ENCODE peak calls at places on chromosomes 11 and 22, in four cellular contexts. One of them, this sample, is unnamed.
A peak's percentile ranks its signal among the peaks of the same experiment; 100 is the strongest.

GRCh38 chr11:73323464-73323863 is 15.4 kb downstream of the ARHGEF17 start:
- DNase-seq in NCI-H1930: no peak
- DNase-seq in NCI-H1092 treated with DMSO at 0.1 percent for 48 hours: no peak
- DNase-seq in AG04449: no peak
- DNase-seq in this sample: peak; percentile 91

GRCh38 chr11:62601114-62601363 is 626 bp downstream of the MTA2 start:
- DNase-seq in NCI-H1930: no peak
- DNase-seq in NCI-H1092 treated with DMSO at 0.1 percent for 48 hours: peak; percentile 57
- DNase-seq in AG04449: no peak
- DNase-seq in this sample: no peak

GRCh38 chr11:128776088-128776433 is 82.2 kb downstream of the FLI1 start:
- DNase-seq in NCI-H1930: no peak
- DNase-seq in NCI-H1092 treated with DMSO at 0.1 percent for 48 hours: no peak
- DNase-seq in AG04449: no peak
- DNase-seq in this sample: no peak

GRCh38 chr11:83102806-83103205 is 31.1 kb upstream of the RAB30 start:
- DNase-seq in NCI-H1930: no peak
- DNase-seq in NCI-H1092 treated with DMSO at 0.1 percent for 48 hours: no peak
- DNase-seq in AG04449: no peak
- DNase-seq in this sample: no peak

GRCh38 chr22:26325641-26326040 is 103.4 kb upstream of the ASPHD2 start:
- DNase-seq in NCI-H1930: no peak
- DNase-seq in NCI-H1092 treated with DMSO at 0.1 percent for 48 hours: no peak
- DNase-seq in AG04449: no peak
- DNase-seq in this sample: no peak

GRCh38 chr22:35140879-35141745 is 75.2 kb downstream of the ISX start:
- DNase-seq in NCI-H1930: no peak
- DNase-seq in NCI-H1092 treated with DMSO at 0.1 percent for 48 hours: peak; percentile 20
- DNase-seq in AG04449: no peak
- DNase-seq in this sample: no peak

GRCh38 chr11:494761-495536 is 12.1 kb downstream of the RNH1 start:
- DNase-seq in NCI-H1930: no peak
- DNase-seq in NCI-H1092 treated with DMSO at 0.1 percent for 48 hours: no peak
- DNase-seq in AG04449: no peak
- DNase-seq in this sample: no peak

GRCh38 chr22:26890870-26891269 is 233.5 kb downstream of the MIAT start:
- DNase-seq in NCI-H1930: no peak
- DNase-seq in NCI-H1092 treated with DMSO at 0.1 percent for 48 hours: peak; percentile 32
- DNase-seq in AG04449: no peak
- DNase-seq in this sample: no peak

GRCh38 chr11:117992136-117992535 is 5.9 kb downstream of the IL10RA start:
- DNase-seq in NCI-H1930: no peak
- DNase-seq in NCI-H1092 treated with DMSO at 0.1 percent for 48 hours: no peak
- DNase-seq in AG04449: no peak
- DNase-seq in this sample: no peak

GRCh38 chr11:12196335-12196734 is 85.9 kb downstream of the MICAL2 start:
- DNase-seq in NCI-H1930: no peak
- DNase-seq in NCI-H1092 treated with DMSO at 0.1 percent for 48 hours: no peak
- DNase-seq in AG04449: no peak
- DNase-seq in this sample: peak; percentile 36

GRCh38 chr11:76885390-76886097 is 24.8 kb downstream of the ACER3 start:
- DNase-seq in NCI-H1930: no peak
- DNase-seq in NCI-H1092 treated with DMSO at 0.1 percent for 48 hours: no peak
- DNase-seq in AG04449: no peak
- DNase-seq in this sample: no peak

GRCh38 chr11:1938343-1939005 is 8.7 kb upstream of the MRPL23 start:
- DNase-seq in NCI-H1930: no peak
- DNase-seq in NCI-H1092 treated with DMSO at 0.1 percent for 48 hours: no peak
- DNase-seq in AG04449: no peak
- DNase-seq in this sample: no peak

GRCh38 chr11:62012451-62013265 is 45.2 kb upstream of the FTH1 start:
- DNase-seq in NCI-H1930: no peak
- DNase-seq in NCI-H1092 treated with DMSO at 0.1 percent for 48 hours: no peak
- DNase-seq in AG04449: no peak
- DNase-seq in this sample: no peak

GRCh38 chr22:25110846-25111578 is 88.6 kb upstream of the CRYBB3 start:
- DNase-seq in NCI-H1930: peak; percentile 50
- DNase-seq in NCI-H1092 treated with DMSO at 0.1 percent for 48 hours: peak; percentile 82
- DNase-seq in AG04449: peak; percentile 17
- DNase-seq in this sample: peak; percentile 96

GRCh38 chr11:86039094-86039493 is 29.8 kb downstream of the PICALM start:
- DNase-seq in NCI-H1930: no peak
- DNase-seq in NCI-H1092 treated with DMSO at 0.1 percent for 48 hours: no peak
- DNase-seq in AG04449: no peak
- DNase-seq in this sample: no peak

GRCh38 chr11:128582496-128583366 is 4.6 kb downstream of the ETS1 start:
- DNase-seq in NCI-H1930: no peak
- DNase-seq in NCI-H1092 treated with DMSO at 0.1 percent for 48 hours: no peak
- DNase-seq in AG04449: peak; percentile 89
- DNase-seq in this sample: peak; percentile 96

GRCh38 chr11:124867700-124868099 is 2.5 kb downstream of the ROBO3 start:
- DNase-seq in NCI-H1930: no peak
- DNase-seq in NCI-H1092 treated with DMSO at 0.1 percent for 48 hours: peak; percentile 35
- DNase-seq in AG04449: no peak
- DNase-seq in this sample: peak; percentile 72

GRCh38 chr11:1746516-1746931 is 3.9 kb downstream of the IFITM10 start:
- DNase-seq in NCI-H1930: no peak
- DNase-seq in NCI-H1092 treated with DMSO at 0.1 percent for 48 hours: no peak
- DNase-seq in AG04449: no peak
- DNase-seq in this sample: no peak

GRCh38 chr11:68989936-68990606 is 9.3 kb upstream of the MRGPRD start:
- DNase-seq in NCI-H1930: no peak
- DNase-seq in NCI-H1092 treated with DMSO at 0.1 percent for 48 hours: no peak
- DNase-seq in AG04449: no peak
- DNase-seq in this sample: peak; percentile 35

GRCh38 chr11:62013266-62014157 is 46.1 kb upstream of the FTH1 start:
- DNase-seq in NCI-H1930: no peak
- DNase-seq in NCI-H1092 treated with DMSO at 0.1 percent for 48 hours: no peak
- DNase-seq in AG04449: no peak
- DNase-seq in this sample: peak; percentile 66

GRCh38 chr22:46361861-46362220 is 26.3 kb downstream of the TRMU start:
- DNase-seq in NCI-H1930: no peak
- DNase-seq in NCI-H1092 treated with DMSO at 0.1 percent for 48 hours: no peak
- DNase-seq in AG04449: no peak
- DNase-seq in this sample: no peak

GRCh38 chr11:121467965-121468364 is 15.2 kb upstream of the SORL1-AS1 start:
- DNase-seq in NCI-H1930: no peak
- DNase-seq in NCI-H1092 treated with DMSO at 0.1 percent for 48 hours: no peak
- DNase-seq in AG04449: no peak
- DNase-seq in this sample: no peak

GRCh38 chr11:44467931-44468330 is 97.5 kb upstream of the CD82 start:
- DNase-seq in NCI-H1930: no peak
- DNase-seq in NCI-H1092 treated with DMSO at 0.1 percent for 48 hours: no peak
- DNase-seq in AG04449: no peak
- DNase-seq in this sample: no peak

GRCh38 chr11:131498631-131499053 is 128.2 kb downstream of the NTM start:
- DNase-seq in NCI-H1930: no peak
- DNase-seq in NCI-H1092 treated with DMSO at 0.1 percent for 48 hours: no peak
- DNase-seq in AG04449: no peak
- DNase-seq in this sample: no peak

GRCh38 chr11:128482512-128483191 is 104.7 kb downstream of the ETS1 start:
- DNase-seq in NCI-H1930: no peak
- DNase-seq in NCI-H1092 treated with DMSO at 0.1 percent for 48 hours: no peak
- DNase-seq in AG04449: no peak
- DNase-seq in this sample: no peak

GRCh38 chr11:64583296-64584262 is 7.4 kb upstream of the SLC22A12 start:
- DNase-seq in NCI-H1930: no peak
- DNase-seq in NCI-H1092 treated with DMSO at 0.1 percent for 48 hours: no peak
- DNase-seq in AG04449: no peak
- DNase-seq in this sample: peak; percentile 90

GRCh38 chr11:45048870-45049825 is 97.3 kb upstream of the PRDM11 start:
- DNase-seq in NCI-H1930: no peak
- DNase-seq in NCI-H1092 treated with DMSO at 0.1 percent for 48 hours: peak; percentile 71
- DNase-seq in AG04449: no peak
- DNase-seq in this sample: no peak